ENCODE peak calls at places on chromosome 14, in four cellular contexts. X, H, R and K are unnamed samples.

GRCh38 chr14:101948666-101949205 is 15.6 kb upstream of the DYNC1H1 start:
- DNase-seq in X (no peak), H (no peak), R (no peak), K (no peak)

GRCh38 chr14:33454707-33455106 is 496.2 kb downstream of the EGLN3 start:
- DNase-seq in X (no peak), H (no peak), R (no peak), K (no peak)

GRCh38 chr14:93079865-93080403 is 35.8 kb downstream of the ITPK1 start:
- DNase-seq in X (no peak), H (no peak), R (no peak), K (no peak)

GRCh38 chr14:49623941-49624806 is 3.6 kb downstream of the MGAT2 start:
- DNase-seq in X (no peak), H (no peak), R (no peak), K (no peak)

GRCh38 chr14:55303646-55304277 is 32.5 kb downstream of the FBXO34 start:
- DNase-seq in X (no peak), H (no peak), R (no peak), K (no peak)

GRCh38 chr14:20356422-20356821 is 13.0 kb downstream of the PARP2 start:
- DNase-seq in X (no peak), H (no peak), R (no peak), K (no peak)

GRCh38 chr14:99792551-99793212 is 531 bp upstream of the EML1 start:
- DNase-seq in X (no peak), H (peak; percentile 31), R (no peak), K (no peak)

GRCh38 chr14:64012003-64012402 is 159.2 kb downstream of the SYNE2 start:
- DNase-seq in X (no peak), H (no peak), R (no peak), K (no peak)

GRCh38 chr14:90103808-90104207 is 42.0 kb downstream of the KCNK13 start:
- DNase-seq in X (no peak), H (no peak), R (no peak), K (no peak)

GRCh38 chr14:99168330-99168729 is 103.7 kb downstream of the BCL11B start:
- DNase-seq in X (peak; percentile 10), H (no peak), R (no peak), K (no peak)

GRCh38 chr14:20317720-20318119 is 12.0 kb upstream of the TTC5 start:
- DNase-seq in X (no peak), H (no peak), R (no peak), K (no peak)

GRCh38 chr14:93081875-93082570 is 33.7 kb downstream of the ITPK1 start:
- DNase-seq in X (no peak), H (no peak), R (no peak), K (no peak)

GRCh38 chr14:100900837-100901390 is 2.6 kb downstream of the RTL1 start:
- DNase-seq in X (peak; percentile 76), H (no peak), R (no peak), K (no peak)

GRCh38 chr14:36915089-36915488 is 253.4 kb downstream of the PAX9 start:
- DNase-seq in X (no peak), H (no peak), R (no peak), K (no peak)

GRCh38 chr14:60509438-60510253 is 700 bp downstream of the SIX6 start:
- DNase-seq in X (peak; percentile 72), H (no peak), R (no peak), K (no peak)

DNA sequence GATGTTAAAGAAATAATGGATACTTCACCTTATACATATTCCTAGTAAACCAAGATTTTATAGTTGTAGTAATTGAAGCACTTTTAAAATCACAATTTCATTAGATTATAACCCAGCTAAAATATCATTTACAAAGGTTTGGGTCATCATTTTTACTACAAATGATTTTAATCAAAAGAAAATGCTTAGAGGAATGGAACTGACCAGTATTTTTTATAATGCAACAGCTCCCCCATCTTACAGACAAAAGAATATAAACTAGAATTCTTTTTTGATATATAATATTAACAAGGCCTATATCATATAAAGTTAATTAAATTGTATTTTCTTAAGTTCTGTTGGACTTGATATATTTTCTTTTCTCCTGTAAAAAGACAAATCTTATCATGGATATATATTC is 20.4 kb upstream of the LRFN5 start:
- DNase-seq in X (no peak), H (no peak), R (no peak), K (no peak)
- TF ChIP-seq CTCF in X (no peak), H (no peak), R (no peak), K (no peak)

GRCh38 chr14:56972948-56973347 is 162.7 kb upstream of the OTX2 start:
- DNase-seq in X (no peak), H (no peak), R (no peak), K (no peak)
- TF ChIP-seq CTCF in X (no peak), H (no peak), R (no peak), K (no peak)

GRCh38 chr14:69366069-69366468 is 32.0 kb downstream of the ERH start:
- DNase-seq in X (no peak), H (no peak), R (no peak), K (no peak)

GRCh38 chr14:69368381-69368780 is 29.7 kb downstream of the ERH start:
- DNase-seq in X (no peak), H (no peak), R (no peak), K (no peak)

GRCh38 chr14:69370061-69370460 is 28.0 kb downstream of the ERH start:
- DNase-seq in X (no peak), H (no peak), R (no peak), K (no peak)

GRCh38 chr14:69363964-69364363 is 34.1 kb downstream of the ERH start:
- DNase-seq in X (no peak), H (no peak), R (no peak), K (no peak)

DNA sequence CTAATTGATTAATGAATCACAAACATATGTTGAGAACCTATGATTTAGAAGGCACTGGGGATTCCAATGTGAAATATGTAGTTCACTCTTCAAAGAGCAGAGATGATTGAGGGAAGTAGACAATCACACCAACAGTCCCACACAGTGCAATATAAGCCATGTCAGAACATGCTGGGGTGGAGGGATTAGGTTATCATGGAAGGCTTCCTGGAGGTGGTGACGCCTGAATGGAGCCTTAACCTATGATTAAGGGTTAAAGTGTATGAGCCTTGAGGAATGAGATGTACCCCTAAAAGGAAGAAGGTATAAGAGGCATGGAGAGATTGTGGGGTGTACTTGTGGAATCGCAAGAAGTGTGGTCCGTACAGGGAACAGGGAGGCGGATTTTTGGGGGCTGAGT is 31.3 kb downstream of the ERH start:
- DNase-seq in X (no peak), H (no peak), R (no peak), K (no peak)
- TF ChIP-seq CTCF in X (no peak), H (no peak), R (no peak), K (no peak)

GRCh38 chr14:105020815-105021655 is at the start of gene CDCA4:
- DNase-seq in X (peak; percentile 96), H (peak; percentile 97), R (peak; percentile 95), K (peak; percentile 92)

GRCh38 chr14:105022276-105022670 is 1.4 kb upstream of the CDCA4 start:
- DNase-seq in X (no peak), H (no peak), R (no peak), K (no peak)

GRCh38 chr14:105023144-105023543 is 2.3 kb upstream of the CDCA4 start:
- DNase-seq in X (no peak), H (peak; percentile 63), R (no peak), K (no peak)

GRCh38 chr14:105019861-105020814 is 745 bp downstream of the CDCA4 start:
- DNase-seq in X (no peak), H (peak; percentile 41), R (peak; percentile 32), K (no peak)

GRCh38 chr14:105021656-105022275 is 883 bp upstream of the CDCA4 start:
- DNase-seq in X (peak; percentile 62), H (no peak), R (no peak), K (no peak)
- TF ChIP-seq CTCF in X (peak; percentile 8), H (peak; percentile 5), R (no peak), K (peak; percentile 51)

GRCh38 chr14:22122227-22123187 is 448.9 kb upstream of the OR4E1 start:
- DNase-seq in X (no peak), H (no peak), R (no peak), K (no peak)
- TF ChIP-seq CTCF in X (peak; percentile 63), H (peak; percentile 39), R (no peak), K (no peak)

DNA sequence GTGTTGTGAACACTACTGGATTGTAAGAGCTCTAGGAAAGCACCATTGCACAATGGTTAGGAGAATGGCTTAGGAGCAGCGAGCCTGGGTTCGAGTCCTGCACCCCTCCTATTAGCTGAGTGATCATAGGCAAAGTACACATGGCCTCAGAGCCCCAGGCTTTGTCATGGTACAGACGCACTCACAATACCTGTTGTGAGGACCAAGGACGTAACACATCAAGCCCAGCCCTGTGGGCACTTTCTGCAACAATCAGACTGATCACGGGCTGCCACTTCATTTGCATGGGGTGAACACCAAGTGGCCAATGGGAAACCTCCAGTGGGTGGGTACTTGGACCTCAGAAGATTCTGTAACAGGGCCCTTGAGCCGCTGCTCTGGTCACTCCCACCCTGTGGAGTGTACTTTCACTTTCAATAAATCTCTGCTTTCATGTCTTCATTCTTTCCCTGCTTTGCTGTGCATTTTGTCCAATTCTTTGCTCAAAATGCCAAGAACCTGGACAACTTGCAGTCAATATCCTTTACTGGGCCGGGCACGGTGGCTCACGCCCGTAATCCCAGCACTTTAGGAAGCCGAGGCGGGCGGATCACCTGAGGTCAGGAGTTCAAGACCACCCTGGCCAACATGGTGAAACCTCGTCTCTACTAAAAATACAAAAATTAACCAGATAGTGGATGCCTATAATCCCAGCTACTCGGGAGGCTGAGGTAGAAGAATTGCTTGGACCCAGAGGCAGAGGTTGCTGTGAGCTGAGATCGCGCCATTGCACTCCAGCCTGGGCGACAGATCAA is 28.2 kb downstream of the GLRX5 start:
- DNase-seq in X (no peak), H (peak; percentile 14), R (no peak), K (no peak)
- TF ChIP-seq CTCF in X (no peak), H (no peak), R (no peak), K (no peak)